ENCODE peak calls at places on chromosomes 7 and 10, in eight cellular contexts. One of them, this sample, is unnamed.

GRCh38 chr7:152565731-152566130 is 110.2 kb downstream of the XRCC2 start:
- DNase-seq in PC-3: no peak
- DNase-seq in H9: no peak
- DNase-seq in Kasumi-1: peak
- DNase-seq in stimulated activated CD4-positive, alpha-beta T cell treated with anti-CD3 and anti-CD28 coated beads, Interleukin-4, amount 100 ng/mL, for 1 hour: no peak
- DNase-seq in amniotic stem cell: no peak
- DNase-seq in naive thymus-derived CD8-positive, alpha-beta T cell: no peak
- DNase-seq in AG10803: no peak
- DNase-seq in this sample: no peak

GRCh38 chr10:26169466-26169865 is 47.1 kb upstream of the GAD2 start:
- DNase-seq in PC-3: no peak
- DNase-seq in H9: no peak
- DNase-seq in Kasumi-1: no peak
- DNase-seq in stimulated activated CD4-positive, alpha-beta T cell treated with anti-CD3 and anti-CD28 coated beads, Interleukin-4, amount 100 ng/mL, for 1 hour: no peak
- DNase-seq in amniotic stem cell: no peak
- DNase-seq in naive thymus-derived CD8-positive, alpha-beta T cell: no peak
- DNase-seq in AG10803: no peak
- DNase-seq in this sample: no peak

GRCh38 chr7:48426966-48427555 is 255.8 kb downstream of the ABCA13 start:
- DNase-seq in PC-3: peak
- DNase-seq in H9: no peak
- DNase-seq in Kasumi-1: no peak
- DNase-seq in stimulated activated CD4-positive, alpha-beta T cell treated with anti-CD3 and anti-CD28 coated beads, Interleukin-4, amount 100 ng/mL, for 1 hour: no peak
- DNase-seq in amniotic stem cell: no peak
- DNase-seq in naive thymus-derived CD8-positive, alpha-beta T cell: no peak
- DNase-seq in AG10803: peak
- DNase-seq in this sample: no peak

GRCh38 chr10:118965096-118965495 is 64.4 kb upstream of the NANOS1 start:
- DNase-seq in PC-3: no peak
- DNase-seq in H9: peak
- DNase-seq in Kasumi-1: no peak
- DNase-seq in stimulated activated CD4-positive, alpha-beta T cell treated with anti-CD3 and anti-CD28 coated beads, Interleukin-4, amount 100 ng/mL, for 1 hour: no peak
- DNase-seq in amniotic stem cell: no peak
- DNase-seq in naive thymus-derived CD8-positive, alpha-beta T cell: no peak
- DNase-seq in AG10803: no peak
- DNase-seq in this sample: no peak

GRCh38 chr10:60230892-60231291 is 158.8 kb downstream of the ANK3 start:
- DNase-seq in PC-3: peak
- DNase-seq in H9: no peak
- DNase-seq in Kasumi-1: no peak
- DNase-seq in stimulated activated CD4-positive, alpha-beta T cell treated with anti-CD3 and anti-CD28 coated beads, Interleukin-4, amount 100 ng/mL, for 1 hour: no peak
- DNase-seq in amniotic stem cell: no peak
- DNase-seq in naive thymus-derived CD8-positive, alpha-beta T cell: no peak
- DNase-seq in AG10803: no peak
- DNase-seq in this sample: no peak

GRCh38 chr7:88835147-88835728 is 39.7 kb upstream of the TEX47 start:
- DNase-seq in PC-3: peak
- DNase-seq in H9: no peak
- DNase-seq in Kasumi-1: peak
- DNase-seq in stimulated activated CD4-positive, alpha-beta T cell treated with anti-CD3 and anti-CD28 coated beads, Interleukin-4, amount 100 ng/mL, for 1 hour: no peak
- DNase-seq in amniotic stem cell: no peak
- DNase-seq in naive thymus-derived CD8-positive, alpha-beta T cell: peak
- DNase-seq in AG10803: peak
- DNase-seq in this sample: peak

GRCh38 chr7:6232534-6232933 is 39.9 kb downstream of the CYTH3 start:
- DNase-seq in PC-3: no peak
- DNase-seq in H9: no peak
- DNase-seq in Kasumi-1: no peak
- DNase-seq in stimulated activated CD4-positive, alpha-beta T cell treated with anti-CD3 and anti-CD28 coated beads, Interleukin-4, amount 100 ng/mL, for 1 hour: no peak
- DNase-seq in amniotic stem cell: no peak
- DNase-seq in naive thymus-derived CD8-positive, alpha-beta T cell: no peak
- DNase-seq in AG10803: no peak
- DNase-seq in this sample: no peak

GRCh38 chr7:286278-286677 is 3.7 kb upstream of the FOXL3 start:
- DNase-seq in PC-3: no peak
- DNase-seq in H9: no peak
- DNase-seq in Kasumi-1: no peak
- DNase-seq in stimulated activated CD4-positive, alpha-beta T cell treated with anti-CD3 and anti-CD28 coated beads, Interleukin-4, amount 100 ng/mL, for 1 hour: no peak
- DNase-seq in amniotic stem cell: no peak
- DNase-seq in naive thymus-derived CD8-positive, alpha-beta T cell: no peak
- DNase-seq in AG10803: no peak
- DNase-seq in this sample: no peak

GRCh38 chr10:61942997-61943457 is 41.5 kb downstream of the ARID5B start:
- DNase-seq in PC-3: no peak
- DNase-seq in H9: no peak
- DNase-seq in Kasumi-1: no peak
- DNase-seq in stimulated activated CD4-positive, alpha-beta T cell treated with anti-CD3 and anti-CD28 coated beads, Interleukin-4, amount 100 ng/mL, for 1 hour: no peak
- DNase-seq in amniotic stem cell: no peak
- DNase-seq in naive thymus-derived CD8-positive, alpha-beta T cell: no peak
- DNase-seq in AG10803: peak
- DNase-seq in this sample: no peak

GRCh38 chr10:34474060-34474376 is 341.1 kb downstream of the PARD3 start:
- DNase-seq in PC-3: peak
- DNase-seq in H9: no peak
- DNase-seq in Kasumi-1: no peak
- DNase-seq in stimulated activated CD4-positive, alpha-beta T cell treated with anti-CD3 and anti-CD28 coated beads, Interleukin-4, amount 100 ng/mL, for 1 hour: no peak
- DNase-seq in amniotic stem cell: no peak
- DNase-seq in naive thymus-derived CD8-positive, alpha-beta T cell: no peak
- DNase-seq in AG10803: peak
- DNase-seq in this sample: no peak

GRCh38 chr7:114141415-114141814 is 222.6 kb upstream of the PPP1R3A start:
- DNase-seq in PC-3: no peak
- DNase-seq in H9: peak
- DNase-seq in Kasumi-1: no peak
- DNase-seq in stimulated activated CD4-positive, alpha-beta T cell treated with anti-CD3 and anti-CD28 coated beads, Interleukin-4, amount 100 ng/mL, for 1 hour: no peak
- DNase-seq in amniotic stem cell: no peak
- DNase-seq in naive thymus-derived CD8-positive, alpha-beta T cell: no peak
- DNase-seq in AG10803: no peak
- DNase-seq in this sample: no peak

GRCh38 chr10:77333610-77334340 is 303.8 kb downstream of the KCNMA1 start:
- DNase-seq in PC-3: no peak
- DNase-seq in H9: no peak
- DNase-seq in Kasumi-1: no peak
- DNase-seq in stimulated activated CD4-positive, alpha-beta T cell treated with anti-CD3 and anti-CD28 coated beads, Interleukin-4, amount 100 ng/mL, for 1 hour: no peak
- DNase-seq in amniotic stem cell: no peak
- DNase-seq in naive thymus-derived CD8-positive, alpha-beta T cell: no peak
- DNase-seq in AG10803: peak
- DNase-seq in this sample: no peak

GRCh38 chr7:157020514-157021070 is 10.1 kb upstream of the MNX1 start:
- DNase-seq in PC-3: no peak
- DNase-seq in H9: peak
- DNase-seq in Kasumi-1: no peak
- DNase-seq in stimulated activated CD4-positive, alpha-beta T cell treated with anti-CD3 and anti-CD28 coated beads, Interleukin-4, amount 100 ng/mL, for 1 hour: no peak
- DNase-seq in amniotic stem cell: no peak
- DNase-seq in naive thymus-derived CD8-positive, alpha-beta T cell: no peak
- DNase-seq in AG10803: no peak
- DNase-seq in this sample: no peak

GRCh38 chr10:5547934-5548660 is 23.3 kb downstream of the CALML3 start:
- DNase-seq in PC-3: peak
- DNase-seq in H9: no peak
- DNase-seq in Kasumi-1: no peak
- DNase-seq in stimulated activated CD4-positive, alpha-beta T cell treated with anti-CD3 and anti-CD28 coated beads, Interleukin-4, amount 100 ng/mL, for 1 hour: no peak
- DNase-seq in amniotic stem cell: no peak
- DNase-seq in naive thymus-derived CD8-positive, alpha-beta T cell: no peak
- DNase-seq in AG10803: no peak
- DNase-seq in this sample: no peak

GRCh38 chr10:101881036-101881774 is 37.6 kb upstream of the KCNIP2 start:
- DNase-seq in PC-3: no peak
- DNase-seq in H9: no peak
- DNase-seq in Kasumi-1: no peak
- DNase-seq in stimulated activated CD4-positive, alpha-beta T cell treated with anti-CD3 and anti-CD28 coated beads, Interleukin-4, amount 100 ng/mL, for 1 hour: no peak
- DNase-seq in amniotic stem cell: no peak
- DNase-seq in naive thymus-derived CD8-positive, alpha-beta T cell: no peak
- DNase-seq in AG10803: no peak
- DNase-seq in this sample: no peak

GRCh38 chr7:157235357-157236018 is 96.8 kb downstream of the UBE3C start:
- DNase-seq in PC-3: peak
- DNase-seq in H9: no peak
- DNase-seq in Kasumi-1: no peak
- DNase-seq in stimulated activated CD4-positive, alpha-beta T cell treated with anti-CD3 and anti-CD28 coated beads, Interleukin-4, amount 100 ng/mL, for 1 hour: no peak
- DNase-seq in amniotic stem cell: no peak
- DNase-seq in naive thymus-derived CD8-positive, alpha-beta T cell: no peak
- DNase-seq in AG10803: peak
- DNase-seq in this sample: no peak

GRCh38 chr10:132981746-132982145 is 39.4 kb upstream of the CFAP46 start:
- DNase-seq in PC-3: no peak
- DNase-seq in H9: no peak
- DNase-seq in Kasumi-1: no peak
- DNase-seq in stimulated activated CD4-positive, alpha-beta T cell treated with anti-CD3 and anti-CD28 coated beads, Interleukin-4, amount 100 ng/mL, for 1 hour: no peak
- DNase-seq in amniotic stem cell: no peak
- DNase-seq in naive thymus-derived CD8-positive, alpha-beta T cell: no peak
- DNase-seq in AG10803: no peak
- DNase-seq in this sample: no peak

GRCh38 chr7:82810558-82811259 is 352.0 kb downstream of the PCLO start:
- DNase-seq in PC-3: peak
- DNase-seq in H9: no peak
- DNase-seq in Kasumi-1: peak
- DNase-seq in stimulated activated CD4-positive, alpha-beta T cell treated with anti-CD3 and anti-CD28 coated beads, Interleukin-4, amount 100 ng/mL, for 1 hour: no peak
- DNase-seq in amniotic stem cell: peak
- DNase-seq in naive thymus-derived CD8-positive, alpha-beta T cell: no peak
- DNase-seq in AG10803: peak
- DNase-seq in this sample: peak

GRCh38 chr7:157897686-157898085 is 560.9 kb downstream of the DNAJB6 start:
- DNase-seq in PC-3: no peak
- DNase-seq in H9: no peak
- DNase-seq in Kasumi-1: no peak
- DNase-seq in stimulated activated CD4-positive, alpha-beta T cell treated with anti-CD3 and anti-CD28 coated beads, Interleukin-4, amount 100 ng/mL, for 1 hour: no peak
- DNase-seq in amniotic stem cell: no peak
- DNase-seq in naive thymus-derived CD8-positive, alpha-beta T cell: no peak
- DNase-seq in AG10803: no peak
- DNase-seq in this sample: peak

GRCh38 chr7:55202150-55202913 is 162.8 kb upstream of the LANCL2 start:
- DNase-seq in PC-3: no peak
- DNase-seq in H9: no peak
- DNase-seq in Kasumi-1: no peak
- DNase-seq in stimulated activated CD4-positive, alpha-beta T cell treated with anti-CD3 and anti-CD28 coated beads, Interleukin-4, amount 100 ng/mL, for 1 hour: no peak
- DNase-seq in amniotic stem cell: no peak
- DNase-seq in naive thymus-derived CD8-positive, alpha-beta T cell: no peak
- DNase-seq in AG10803: no peak
- DNase-seq in this sample: peak

GRCh38 chr7:130901209-130901783 is 167.3 kb upstream of the KLF14 start:
- DNase-seq in PC-3: peak
- DNase-seq in H9: no peak
- DNase-seq in Kasumi-1: no peak
- DNase-seq in stimulated activated CD4-positive, alpha-beta T cell treated with anti-CD3 and anti-CD28 coated beads, Interleukin-4, amount 100 ng/mL, for 1 hour: peak
- DNase-seq in amniotic stem cell: peak
- DNase-seq in naive thymus-derived CD8-positive, alpha-beta T cell: no peak
- DNase-seq in AG10803: peak
- DNase-seq in this sample: no peak

GRCh38 chr7:19982841-19983835 is 209.7 kb upstream of the TMEM196 start:
- DNase-seq in PC-3: peak
- DNase-seq in H9: peak
- DNase-seq in Kasumi-1: peak
- DNase-seq in stimulated activated CD4-positive, alpha-beta T cell treated with anti-CD3 and anti-CD28 coated beads, Interleukin-4, amount 100 ng/mL, for 1 hour: no peak
- DNase-seq in amniotic stem cell: peak
- DNase-seq in naive thymus-derived CD8-positive, alpha-beta T cell: no peak
- DNase-seq in AG10803: peak
- DNase-seq in this sample: peak

GRCh38 chr7:123185756-123186155 is 14.0 kb downstream of the SLC13A1 start:
- DNase-seq in PC-3: no peak
- DNase-seq in H9: no peak
- DNase-seq in Kasumi-1: no peak
- DNase-seq in stimulated activated CD4-positive, alpha-beta T cell treated with anti-CD3 and anti-CD28 coated beads, Interleukin-4, amount 100 ng/mL, for 1 hour: no peak
- DNase-seq in amniotic stem cell: no peak
- DNase-seq in naive thymus-derived CD8-positive, alpha-beta T cell: no peak
- DNase-seq in AG10803: no peak
- DNase-seq in this sample: no peak

GRCh38 chr10:17504547-17505245 is 50.3 kb upstream of the ST8SIA6 start:
- DNase-seq in PC-3: peak
- DNase-seq in H9: no peak
- DNase-seq in Kasumi-1: no peak
- DNase-seq in stimulated activated CD4-positive, alpha-beta T cell treated with anti-CD3 and anti-CD28 coated beads, Interleukin-4, amount 100 ng/mL, for 1 hour: no peak
- DNase-seq in amniotic stem cell: no peak
- DNase-seq in naive thymus-derived CD8-positive, alpha-beta T cell: no peak
- DNase-seq in AG10803: peak
- DNase-seq in this sample: no peak

GRCh38 chr10:62501547-62501946 is 127.4 kb downstream of the ZNF365 start:
- DNase-seq in PC-3: peak
- DNase-seq in H9: no peak
- DNase-seq in Kasumi-1: no peak
- DNase-seq in stimulated activated CD4-positive, alpha-beta T cell treated with anti-CD3 and anti-CD28 coated beads, Interleukin-4, amount 100 ng/mL, for 1 hour: no peak
- DNase-seq in amniotic stem cell: no peak
- DNase-seq in naive thymus-derived CD8-positive, alpha-beta T cell: no peak
- DNase-seq in AG10803: peak
- DNase-seq in this sample: no peak

GRCh38 chr7:28591725-28592331 is 179.5 kb downstream of the CREB5 start:
- DNase-seq in PC-3: no peak
- DNase-seq in H9: no peak
- DNase-seq in Kasumi-1: no peak
- DNase-seq in stimulated activated CD4-positive, alpha-beta T cell treated with anti-CD3 and anti-CD28 coated beads, Interleukin-4, amount 100 ng/mL, for 1 hour: no peak
- DNase-seq in amniotic stem cell: no peak
- DNase-seq in naive thymus-derived CD8-positive, alpha-beta T cell: no peak
- DNase-seq in AG10803: no peak
- DNase-seq in this sample: no peak

GRCh38 chr7:129779602-129780256 is 168.2 kb downstream of the NRF1 start:
- DNase-seq in PC-3: peak
- DNase-seq in H9: no peak
- DNase-seq in Kasumi-1: peak
- DNase-seq in stimulated activated CD4-positive, alpha-beta T cell treated with anti-CD3 and anti-CD28 coated beads, Interleukin-4, amount 100 ng/mL, for 1 hour: peak
- DNase-seq in amniotic stem cell: no peak
- DNase-seq in naive thymus-derived CD8-positive, alpha-beta T cell: no peak
- DNase-seq in AG10803: no peak
- DNase-seq in this sample: no peak

GRCh38 chr7:73941836-73942551 is 81.0 kb downstream of the TMEM270 start:
- DNase-seq in PC-3: peak
- DNase-seq in H9: no peak
- DNase-seq in Kasumi-1: no peak
- DNase-seq in stimulated activated CD4-positive, alpha-beta T cell treated with anti-CD3 and anti-CD28 coated beads, Interleukin-4, amount 100 ng/mL, for 1 hour: no peak
- DNase-seq in amniotic stem cell: peak
- DNase-seq in naive thymus-derived CD8-positive, alpha-beta T cell: no peak
- DNase-seq in AG10803: peak
- DNase-seq in this sample: no peak

GRCh38 chr10:3494131-3494878 is 290.7 kb downstream of the KLF6 start:
- DNase-seq in PC-3: no peak
- DNase-seq in H9: no peak
- DNase-seq in Kasumi-1: no peak
- DNase-seq in stimulated activated CD4-positive, alpha-beta T cell treated with anti-CD3 and anti-CD28 coated beads, Interleukin-4, amount 100 ng/mL, for 1 hour: no peak
- DNase-seq in amniotic stem cell: no peak
- DNase-seq in naive thymus-derived CD8-positive, alpha-beta T cell: no peak
- DNase-seq in AG10803: no peak
- DNase-seq in this sample: no peak